ENCODE peak calls at places on chromosomes 11 and 22, in five cellular contexts. Y is colonic mucosa; U is right lobe of liver; A is CD8-positive, alpha-beta memory T cell; C is breast epithelium. R is an unnamed sample. For H3K4me1 and H3K27me3, the result is how much of the 10 kb centered on the place peaks cover.

GRCh38 chr11:99739464-99740089 is 718.8 kb downstream of the CNTN5 start:
- DNase-seq in Y (no peak), U (no peak), A (no peak), C (no peak), R (no peak)

GRCh38 chr22:39589880-39590279 is 19.3 kb downstream of the CACNA1I start:
- DNase-seq in Y (no peak), U (no peak), A (no peak), C (no peak), R (no peak)

GRCh38 chr22:38832005-38832978 is 11.5 kb downstream of the NPTXR start:
- DNase-seq in Y (no peak), U (no peak), A (no peak), C (no peak), R (peak)

GRCh38 chr11:76025068-76025467 is 181.2 kb downstream of the WNT11 start:
- DNase-seq in Y (no peak), U (no peak), A (no peak), C (no peak), R (no peak)

GRCh38 chr11:69950120-69950519 is 128.0 kb upstream of the ANO1 start:
- DNase-seq in Y (peak), U (peak), A (no peak), C (no peak), R (peak)

GRCh38 chr22:46604306-46604690 is 15.9 kb upstream of the GRAMD4 start:
- DNase-seq in Y (no peak), U (no peak), A (peak), C (no peak), R (no peak)

GRCh38 chr11:35997908-35998307 is 54.0 kb downstream of the LDLRAD3 start:
- DNase-seq in Y (no peak), U (no peak), A (no peak), C (no peak), R (no peak)

GRCh38 chr22:49780281-49780991 is 47.2 kb downstream of the BRD1 start:
- DNase-seq in Y (no peak), U (no peak), A (no peak), C (no peak), R (no peak)

GRCh38 chr11:13923716-13924650 is 38.5 kb upstream of the SPON1 start:
- DNase-seq in Y (no peak), U (no peak), A (peak), C (no peak), R (no peak)

GRCh38 chr11:93775289-93775688 is 8.8 kb upstream of the MED17 start:
- DNase-seq in Y (no peak), U (no peak), A (no peak), C (no peak), R (no peak)

GRCh38 chr11:47391077-47391583 is 12.8 kb upstream of the SPI1 start:
- DNase-seq in Y (no peak), U (no peak), A (no peak), C (no peak), R (peak)

GRCh38 chr11:77020751-77021150 is 13.4 kb upstream of the B3GNT6 start:
- DNase-seq in Y (no peak), U (no peak), A (no peak), C (no peak), R (no peak)

GRCh38 chr11:60905551-60906113 is 753 bp downstream of the PRPF19 start:
- DNase-seq in Y (peak), U (no peak), A (no peak), C (no peak), R (peak)

GRCh38 chr11:80502511-80502910 is 1061.7 kb upstream of the TENM4 start:
- DNase-seq in Y (no peak), U (no peak), A (no peak), C (no peak), R (no peak)

GRCh38 chr11:74338963-74339362 is 27.5 kb upstream of the P4HA3 start:
- DNase-seq in Y (peak), U (no peak), A (no peak), C (no peak), R (no peak)

GRCh38 chr11:120908521-120909181 is 115.3 kb upstream of the TBCEL start:
- DNase-seq in Y (no peak), U (no peak), A (no peak), C (no peak), R (peak)

DNA sequence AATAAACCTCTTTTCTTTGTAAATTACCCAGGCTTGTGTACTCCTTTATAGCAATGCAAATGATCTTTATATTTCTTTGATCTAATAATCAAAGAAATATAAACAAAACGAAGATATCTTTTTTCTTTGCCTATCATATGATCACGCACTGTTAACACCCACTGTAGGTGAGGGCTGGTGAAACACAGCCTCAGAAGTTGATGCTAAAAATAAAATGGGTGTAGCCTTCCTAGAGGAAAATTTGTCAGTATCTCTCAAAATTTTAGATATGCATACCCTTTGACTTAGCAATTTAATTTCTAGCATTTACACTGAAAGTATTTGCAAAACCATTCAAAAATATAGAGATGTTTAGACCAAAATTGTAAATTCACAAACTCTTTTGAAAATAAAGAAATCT is 15.6 kb downstream of the DKK3 start:
- DNase-seq in Y (no peak), U (no peak), A (no peak), C (no peak), R (no peak)
- H3K4me1 ChIP-seq in Y (under half), U (under half), A (under half), C (under half), R (under half)

DNA sequence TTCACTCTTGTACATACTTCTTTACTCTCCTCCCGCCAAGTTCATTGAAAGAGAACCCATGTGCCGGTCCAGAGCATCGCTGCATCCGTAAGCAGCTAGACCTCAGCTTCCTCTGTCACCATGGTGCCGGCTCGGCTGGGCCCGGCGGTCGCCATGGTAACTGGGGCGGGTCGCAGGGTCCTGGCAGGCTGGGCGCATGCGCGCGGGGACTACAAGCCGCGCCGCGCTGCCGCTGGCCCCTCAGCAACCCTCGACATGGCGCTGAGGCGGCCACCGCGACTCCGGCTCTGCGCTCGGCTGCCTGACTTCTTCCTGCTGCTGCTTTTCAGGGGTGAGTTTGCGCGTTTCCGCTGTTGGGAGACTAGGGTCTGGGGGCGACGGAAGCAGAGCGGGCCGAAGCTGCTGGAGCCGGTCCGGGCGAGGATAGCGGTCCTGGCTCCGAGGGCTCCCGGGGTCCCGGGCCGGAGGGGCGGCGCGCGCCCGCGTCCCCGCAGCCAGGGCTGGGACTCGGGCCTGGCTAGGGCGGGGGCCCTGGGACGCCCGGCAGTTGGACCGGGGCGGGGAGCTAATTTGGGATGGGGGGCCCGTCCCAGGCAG is at the start of gene JAM3:
- DNase-seq in Y (peak), U (peak), A (peak), C (peak), R (peak)
- H3K27ac ChIP-seq in Y (peak), U (peak), A (no peak), C (peak), R (peak)

DNA sequence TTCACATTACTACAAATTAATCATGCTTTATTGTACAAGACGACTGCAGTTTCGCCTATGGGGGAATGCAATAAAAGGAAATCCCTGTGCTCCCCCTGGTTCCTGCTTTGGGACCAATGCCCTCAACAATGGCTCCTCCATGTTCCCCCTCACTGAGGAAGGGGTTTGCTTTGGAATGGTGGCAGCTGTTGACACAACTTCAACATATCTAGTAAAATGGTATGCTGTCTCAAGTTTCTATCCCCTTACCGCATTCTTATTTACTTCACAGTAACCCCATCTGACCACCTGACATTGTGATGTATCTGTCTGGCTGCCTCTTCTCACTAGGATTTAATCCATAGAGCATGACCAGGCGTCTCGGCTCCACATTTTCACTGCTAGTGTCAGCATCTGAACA is 48.8 kb downstream of the PIWIL3 start:
- DNase-seq in Y (no peak), U (no peak), A (no peak), C (no peak), R (no peak)
- H3K27me3 ChIP-seq in Y (under half), U (under half), A (under half), C (under half), R (under half)

DNA sequence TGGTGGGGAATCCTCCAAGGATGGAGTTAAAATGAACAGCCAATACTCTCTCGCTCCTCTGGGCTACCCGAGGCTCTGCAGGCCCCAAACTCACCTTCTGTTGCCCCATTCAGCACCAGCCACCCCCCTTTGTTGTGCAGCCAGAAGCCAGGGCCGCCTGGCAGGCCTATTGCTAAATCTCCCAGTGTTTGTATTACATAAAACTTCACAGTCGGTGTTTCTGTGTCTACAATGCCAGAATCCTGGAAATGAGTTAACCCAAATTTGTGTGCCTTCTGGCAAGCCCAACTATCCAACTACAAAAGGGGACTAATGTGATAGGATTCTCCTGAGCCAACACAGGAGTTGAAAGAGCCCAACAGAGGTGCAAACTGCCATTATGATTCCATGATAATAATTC is 9.3 kb downstream of the KCNJ5 start:
- DNase-seq in Y (no peak), U (peak), A (no peak), C (no peak), R (no peak)
- H3K4me1 ChIP-seq in Y (under half), U (under half), A (under half), C (under half), R (under half)

R was measured in spleen.